ENCODE peak calls at places on chromosome 2, in ten cellular contexts. S, E, B, J, V, P, T, D, I and X are unnamed samples.

GRCh38 chr2:16247371-16248177 is 307.2 kb downstream of the MYCN start:
- DNase-seq in J (no peak), B (no peak), S (no peak), V (no peak), P (no peak), I (no peak), E (no peak), T (no peak), D (no peak), X (no peak)

GRCh38 chr2:1681323-1682310 is 62.7 kb downstream of the PXDN start:
- DNase-seq in D (no peak), I (no peak), T (no peak), V (no peak), J (no peak), P (no peak), S (no peak), B (no peak), E (no peak), X (no peak)

GRCh38 chr2:71831208-71831577 is 316.5 kb downstream of the CYP26B1 start:
- DNase-seq in J (peak; percentile 83), T (no peak), S (no peak), D (no peak), B (no peak), P (no peak), I (no peak), V (peak; percentile 96), E (no peak), X (peak; percentile 83)

GRCh38 chr2:42359894-42360483 is 1.0 kb downstream of the COX7A2L start:
- DNase-seq in J (no peak), T (no peak), B (no peak), V (peak; percentile 14), D (no peak), E (no peak), I (peak; percentile 23), S (no peak), P (no peak), X (no peak)

GRCh38 chr2:19357383-19358241 is 811 bp downstream of the OSR1 start:
- DNase-seq in I (no peak), T (no peak), P (peak; percentile 36), J (no peak), S (no peak), E (no peak), D (no peak), V (peak; percentile 20), B (no peak), X (peak; percentile 56)

GRCh38 chr2:79887747-79888374 is 375.0 kb downstream of the CTNNA2 start:
- DNase-seq in I (no peak), J (peak; percentile 40), E (peak; percentile 6), P (no peak), T (peak; percentile 44), B (peak; percentile 21), D (peak; percentile 4), V (peak; percentile 43), S (no peak), X (peak; percentile 29)

GRCh38 chr2:146952691-146953090 is 892.1 kb upstream of the ACVR2A start:
- DNase-seq in E (no peak), I (no peak), V (no peak), S (no peak), T (no peak), J (no peak), D (no peak), P (no peak), B (no peak), X (no peak)

GRCh38 chr2:85589982-85590791 is 5.4 kb upstream of the RNF181 start:
- DNase-seq in B (no peak), S (no peak), V (peak; percentile 100), J (no peak), I (no peak), P (no peak), D (no peak), E (no peak), T (peak; percentile 32), X (peak; percentile 92)

GRCh38 chr2:38776531-38776930 is 1.5 kb upstream of the GEMIN6 start:
- DNase-seq in J (no peak), E (no peak), D (no peak), V (no peak), B (no peak), P (no peak), T (no peak), I (no peak), S (no peak), X (no peak)

GRCh38 chr2:18855027-18855426 is 265.7 kb upstream of the NT5C1B start:
- DNase-seq in S (no peak), V (no peak), T (no peak), D (no peak), E (no peak), B (no peak), J (no peak), I (no peak), P (no peak), X (peak; percentile 5)

GRCh38 chr2:66574701-66575624 is 140.0 kb downstream of the MEIS1 start:
- DNase-seq in S (no peak), E (no peak), T (peak; percentile 62), P (peak; percentile 90), V (peak; percentile 88), I (no peak), B (peak; percentile 56), J (peak; percentile 76), D (no peak), X (peak; percentile 75)

GRCh38 chr2:196079052-196079451 is 10.4 kb upstream of the DNAH7 start:
- DNase-seq in I (no peak), J (no peak), P (no peak), E (no peak), B (no peak), V (no peak), S (no peak), T (no peak), D (no peak), X (no peak)